ENCODE peak calls at places on chromosome X, in six cellular contexts. S is OCI-LY7; V is aorta; G is heart right ventricle; X is thoracic aorta; P is CD8-positive, alpha-beta memory T cell. M is an unnamed sample. For H3K4me1, the result is how much of the 10 kb centered on the place peaks cover.

GRCh38 chrX:53009032-53009431 is 39.6 kb upstream of the GPR173 start:
- DNase-seq in G (no peak), X (no peak), S (no peak), V (no peak), P (no peak), M (no peak)

GRCh38 chrX:57915680-57916079 is 5.4 kb upstream of the ZXDA start:
- DNase-seq in V (no peak), P (no peak), X (no peak), G (no peak), S (no peak), M (no peak)

GRCh38 chrX:102138064-102138463 is 4.2 kb downstream of the TCEAL6 start:
- DNase-seq in G (no peak), S (no peak), P (no peak), V (no peak), X (no peak), M (no peak)

GRCh38 chrX:73127700-73128241 is 48.5 kb upstream of the PABPC1L2A start:
- DNase-seq in G (peak), P (no peak), X (no peak), S (no peak), V (no peak), M (no peak)

GRCh38 chrX:105975382-105975781 is 63.1 kb downstream of the SERPINA7 start:
- DNase-seq in S (no peak), G (no peak), X (no peak), P (no peak), V (no peak), M (no peak)

GRCh38 chrX:131827935-131828334 is 195.2 kb upstream of the STK26 start:
- DNase-seq in X (no peak), P (no peak), G (no peak), V (no peak), S (peak), M (peak)

GRCh38 chrX:57977992-57978391 is 67.7 kb upstream of the ZXDA start:
- DNase-seq in X (no peak), G (no peak), P (no peak), V (no peak), S (peak), M (no peak)

GRCh38 chrX:135087867-135088266 is 32.5 kb downstream of the ETDB start:
- DNase-seq in P (no peak), S (no peak), V (no peak), G (no peak), X (no peak), M (no peak)

GRCh38 chrX:2595258-2595657 is 94.5 kb upstream of the DHRSX start:
- DNase-seq in X (no peak), S (no peak), V (no peak), P (no peak), G (no peak), M (no peak)

GRCh38 chrX:96004386-96004785 is 680.3 kb upstream of the DIAPH2 start:
- DNase-seq in S (no peak), P (no peak), G (no peak), X (no peak), V (no peak), M (no peak)

GRCh38 chrX:119757979-119758681 is at the start of gene SOWAHD:
- DNase-seq in P (peak), V (peak), G (no peak), X (no peak), S (peak), M (no peak)

GRCh38 chrX:150848914-150849365 is 49.5 kb downstream of the CD99L2 start:
- DNase-seq in V (peak), G (no peak), P (no peak), X (no peak), S (no peak), M (no peak)

GRCh38 chrX:1493317-1493856 is 40.7 kb upstream of the ASMTL start:
- DNase-seq in X (no peak), V (no peak), S (peak), G (no peak), P (no peak), M (no peak)

GRCh38 chrX:1492421-1493012 is 39.8 kb upstream of the ASMTL start:
- DNase-seq in V (no peak), S (peak), P (no peak), X (no peak), G (no peak), M (no peak)

GRCh38 chrX:1493877-1494510 is 41.3 kb upstream of the ASMTL start:
- DNase-seq in V (no peak), G (no peak), S (peak), P (peak), X (no peak), M (no peak)

GRCh38 chrX:1491851-1492349 is 39.2 kb upstream of the ASMTL start:
- DNase-seq in P (peak), S (peak), X (no peak), V (no peak), G (no peak), M (no peak)

DNA sequence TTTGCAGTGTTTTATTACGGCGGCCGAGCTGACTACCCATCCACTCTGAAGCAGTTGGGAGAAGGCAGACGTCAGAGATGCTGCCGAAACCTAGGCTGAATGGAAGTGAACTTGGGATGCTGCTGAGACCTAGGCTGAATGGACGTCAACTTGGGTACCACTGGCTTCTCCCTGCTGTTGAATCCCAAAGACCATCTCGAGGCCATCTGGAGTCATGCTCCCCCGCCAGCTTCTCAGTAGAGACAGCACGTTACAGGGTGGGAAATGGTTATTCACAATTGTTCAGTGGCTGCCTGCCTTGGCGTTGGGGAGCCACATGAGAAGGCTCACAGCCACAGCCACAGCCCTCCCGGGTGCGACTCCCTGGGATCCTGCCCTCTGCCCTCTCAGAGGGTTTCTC is 40.9 kb downstream of the P2RY8 start:
- DNase-seq in P (no peak), V (no peak), X (no peak), G (no peak), S (peak), M (no peak)
- H3K4me3 ChIP-seq in P (no peak), V (no peak), X (no peak), G (no peak), S (peak), M (no peak)

GRCh38 chrX:45749375-45749774 is 548.7 kb upstream of the DIPK2B start:
- DNase-seq in V (no peak), G (no peak), S (no peak), X (no peak), P (no peak), M (no peak)

GRCh38 chrX:45748443-45748842 is 547.8 kb upstream of the DIPK2B start:
- DNase-seq in S (no peak), G (no peak), X (no peak), P (no peak), V (no peak), M (no peak)

GRCh38 chrX:45747905-45748304 is 547.2 kb upstream of the DIPK2B start:
- DNase-seq in X (no peak), V (no peak), G (no peak), S (no peak), P (no peak), M (no peak)

GRCh38 chrX:45750639-45751038 is 550.0 kb upstream of the DIPK2B start:
- DNase-seq in P (no peak), X (no peak), G (peak), S (no peak), V (no peak), M (no peak)

GRCh38 chrX:45751156-45751555 is 550.5 kb upstream of the DIPK2B start:
- DNase-seq in S (no peak), V (no peak), P (no peak), X (no peak), G (no peak), M (peak)
- H3K4me1 ChIP-seq in S (under half), V (under half), P (under half), X (under half), G (under half), M (under half)

GRCh38 chrX:30576881-30577280 is 685 bp downstream of the TASL start:
- DNase-seq in V (no peak), G (no peak), P (no peak), S (no peak), X (no peak), M (no peak)
- H3K4me3 ChIP-seq in V (no peak), G (no peak), P (peak), S (peak), X (peak), M (no peak)

DNA sequence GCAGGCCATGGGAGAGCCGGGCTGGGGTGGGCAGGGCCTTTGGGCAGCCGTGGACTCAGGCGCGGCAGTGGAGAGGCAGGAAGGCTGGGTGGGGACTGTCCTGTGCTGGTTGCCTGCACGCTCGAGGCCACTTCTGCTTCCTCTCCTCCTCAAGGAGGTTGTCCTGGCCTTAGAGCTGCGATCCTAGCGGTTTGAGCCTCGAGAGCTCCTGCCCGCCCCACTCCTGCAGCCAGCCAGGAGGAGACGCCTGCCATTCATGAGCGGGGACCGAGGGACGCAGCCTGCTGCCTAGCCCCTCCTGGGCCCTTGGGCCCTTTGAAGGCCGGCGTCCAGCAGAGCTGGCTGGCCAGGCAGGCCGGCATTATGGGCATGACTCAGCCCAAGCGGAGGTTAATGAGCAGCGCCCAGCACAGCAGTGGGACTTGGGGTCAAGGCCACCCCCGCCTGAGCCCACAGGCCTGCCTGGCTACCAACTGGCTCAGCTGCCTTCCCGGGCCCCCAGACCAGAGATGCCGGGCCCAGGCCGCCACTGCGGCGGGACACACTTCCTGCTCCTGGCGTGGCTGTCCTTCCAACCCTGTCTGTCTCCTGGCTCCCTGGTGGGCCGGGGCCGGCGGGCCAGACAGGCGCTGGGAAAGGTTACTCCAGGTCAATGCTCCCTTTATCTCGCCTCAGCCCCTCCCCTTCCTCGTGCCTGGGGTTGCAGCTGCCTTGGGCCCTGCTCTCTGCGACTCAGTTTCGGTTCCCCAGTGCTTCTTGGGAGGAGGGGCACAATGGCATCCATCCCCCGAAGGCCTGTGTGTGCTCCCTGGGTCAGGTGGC is 1.8 kb downstream of the ABCD1 start:
- DNase-seq in X (no peak), S (peak), G (peak), V (peak), P (peak), M (peak)
- H3K4me1 ChIP-seq in X (half or more), S (half or more), G (under half), V (under half), P (under half), M (under half)

GRCh38 chrX:103417370-103417769 is 41.0 kb downstream of the BEX3 start:
- DNase-seq in X (no peak), P (no peak), G (no peak), S (no peak), V (no peak), M (no peak)

GRCh38 chrX:103418811-103419210 is 42.5 kb downstream of the BEX3 start:
- DNase-seq in V (no peak), P (no peak), S (no peak), X (no peak), G (no peak), M (no peak)

GRCh38 chrX:103415528-103415927 is 39.2 kb downstream of the BEX3 start:
- DNase-seq in V (no peak), G (no peak), P (no peak), X (no peak), S (no peak), M (no peak)

GRCh38 chrX:103415068-103415467 is 38.7 kb downstream of the BEX3 start:
- DNase-seq in P (no peak), G (no peak), X (no peak), S (no peak), V (no peak), M (no peak)

GRCh38 chrX:103417933-103418332 is 41.6 kb downstream of the BEX3 start:
- DNase-seq in V (no peak), G (no peak), S (no peak), P (no peak), X (no peak), M (no peak)
- H3K4me3 ChIP-seq in V (no peak), G (no peak), S (no peak), P (no peak), X (no peak), M (no peak)

GRCh38 chrX:107723501-107723900 is 52.1 kb downstream of the TSC22D3 start:
- DNase-seq in X (no peak), S (no peak), P (no peak), V (no peak), G (no peak), M (no peak)

GRCh38 chrX:107728342-107729099 is 47.1 kb downstream of the TSC22D3 start:
- DNase-seq in S (no peak), X (no peak), G (no peak), P (no peak), V (no peak), M (no peak)

GRCh38 chrX:107724653-107725052 is 50.9 kb downstream of the TSC22D3 start:
- DNase-seq in G (no peak), X (no peak), S (no peak), V (no peak), P (no peak), M (no peak)

GRCh38 chrX:107726809-107727534 is 48.6 kb downstream of the TSC22D3 start:
- DNase-seq in V (no peak), P (no peak), S (no peak), G (no peak), X (no peak), M (no peak)

GRCh38 chrX:107725761-107726555 is 49.6 kb downstream of the TSC22D3 start:
- DNase-seq in V (no peak), G (no peak), X (no peak), S (no peak), P (no peak), M (no peak)
- H3K4me1 ChIP-seq in V (under half), G (half or more), X (under half), S (under half), P (under half), M (under half)

GRCh38 chrX:153158319-153158718 is 20.8 kb upstream of the MAGEA1 start:
- DNase-seq in S (no peak), V (no peak), G (no peak), P (no peak), X (no peak), M (no peak)
- H3K4me3 ChIP-seq in S (no peak), V (no peak), G (no peak), P (no peak), X (no peak), M (no peak)

GRCh38 chrX:153495362-153495751 is 577 bp downstream of the BGN start:
- DNase-seq in V (no peak), P (no peak), S (no peak), X (no peak), G (no peak), M (no peak)
- H3K4me1 ChIP-seq in V (under half), P (under half), S (under half), X (half or more), G (under half), M (under half)

DNA sequence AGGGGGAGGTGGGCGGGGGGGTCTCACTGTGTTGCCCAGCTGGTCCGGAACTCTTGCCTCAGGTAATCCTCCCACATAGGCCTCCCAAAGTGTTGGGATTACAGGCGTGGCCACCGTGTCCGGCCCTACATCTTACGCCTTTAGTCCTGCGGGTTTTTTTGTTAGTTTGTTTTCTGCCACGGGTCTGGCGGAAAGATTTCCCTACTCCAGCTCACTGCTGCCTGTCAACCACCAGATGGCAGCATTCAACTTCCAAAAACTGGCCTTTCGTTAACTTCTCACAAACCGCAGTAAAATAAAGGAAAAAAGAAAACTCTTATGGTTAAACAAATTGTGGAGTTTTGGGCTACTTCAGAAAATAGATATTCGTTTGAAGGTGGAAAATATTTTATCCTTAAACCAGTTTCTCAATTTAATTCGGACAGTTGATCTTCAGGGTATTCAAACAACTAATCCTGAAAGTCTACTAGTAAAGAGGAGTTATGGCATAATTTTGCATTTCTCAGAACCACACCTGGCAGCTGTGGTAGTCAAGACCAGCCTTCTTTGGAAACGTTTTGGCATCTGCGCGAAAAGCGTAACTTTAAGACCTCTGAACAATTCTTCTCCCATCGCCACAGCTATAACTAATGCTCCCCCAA is 41.1 kb downstream of the LUZP4 start:
- DNase-seq in G (peak), S (peak), V (peak), X (no peak), P (peak), M (peak)
- H3K4me3 ChIP-seq in G (no peak), S (no peak), V (no peak), X (peak), P (no peak), M (no peak)

GRCh38 chrX:12986164-12986779 is 11.4 kb downstream of the TMSB4X start:
- DNase-seq in V (no peak), X (no peak), G (no peak), S (no peak), P (no peak), M (no peak)

GRCh38 chrX:12987340-12987739 is 12.4 kb downstream of the TMSB4X start:
- DNase-seq in V (no peak), G (no peak), P (no peak), X (no peak), S (no peak), M (no peak)

GRCh38 chrX:12986886-12987285 is 12.0 kb downstream of the TMSB4X start:
- DNase-seq in G (no peak), V (no peak), P (no peak), S (no peak), X (no peak), M (no peak)

GRCh38 chrX:12984629-12985303 is 9.9 kb downstream of the TMSB4X start:
- DNase-seq in S (no peak), P (peak), V (no peak), G (no peak), X (no peak), M (peak)

DNA sequence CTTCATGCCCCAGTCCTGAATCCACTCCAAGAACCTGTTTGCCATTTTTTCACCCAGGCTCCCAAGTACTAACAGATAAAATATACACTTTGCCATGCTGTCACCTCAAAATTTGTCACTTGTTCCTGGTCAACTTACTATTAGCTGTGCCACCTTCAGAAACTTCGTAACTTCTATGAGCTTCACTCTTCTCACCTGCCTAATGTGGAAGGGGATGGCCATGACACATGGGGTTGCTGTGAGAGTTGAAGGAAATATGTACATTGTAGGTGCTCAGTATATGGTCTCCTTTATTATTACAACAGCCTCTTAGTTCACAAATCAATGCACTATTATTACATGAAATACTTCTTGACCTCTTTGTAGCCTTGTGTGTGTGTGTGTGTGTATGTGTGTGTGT is 10.4 kb downstream of the TMSB4X start:
- DNase-seq in S (no peak), G (no peak), P (no peak), X (no peak), V (no peak), M (no peak)
- H3K4me1 ChIP-seq in S (under half), G (under half), P (half or more), X (under half), V (under half), M (under half)